ENCODE peak calls at places on chromosomes 12 and 14, in four cellular contexts. Q is stomach, F is lung, T is tibial artery. X is an unnamed sample.

GRCh38 chr12:21751517-21751916 is 23.0 kb downstream of the KCNJ8 start:
- DNase-seq in T (no peak), Q (no peak), F (no peak), X (no peak)

GRCh38 chr12:127787544-127787943 is 479.4 kb upstream of the TMEM132C start:
- DNase-seq in F (no peak), Q (no peak), T (no peak), X (no peak)

GRCh38 chr14:22268875-22269274 is 320.1 kb downstream of the DAD1 start:
- DNase-seq in F (no peak), Q (no peak), T (no peak), X (no peak)

GRCh38 chr12:67578976-67579661 is 69.4 kb upstream of the DYRK2 start:
- DNase-seq in Q (no peak), T (no peak), F (no peak), X (no peak)

GRCh38 chr14:71133296-71133695 is 226.0 kb downstream of the PCNX1 start:
- DNase-seq in Q (no peak), T (no peak), F (no peak), X (no peak)

GRCh38 chr12:121499929-121500793 is 80.7 kb downstream of the KDM2B start:
- DNase-seq in T (peak; percentile 75), Q (peak; percentile 84), F (peak; percentile 77), X (peak; percentile 80)

GRCh38 chr12:52246720-52247621 is 13.9 kb downstream of the KRT7 start:
- DNase-seq in F (no peak), T (no peak), Q (peak; percentile 41), X (peak; percentile 35)

GRCh38 chr14:102930138-102930752 is 7.8 kb downstream of the AMN start:
- DNase-seq in Q (no peak), F (no peak), T (no peak), X (peak; percentile 19)

GRCh38 chr12:87995581-87996178 is 33.5 kb downstream of the C12orf50 start:
- DNase-seq in Q (peak; percentile 54), T (peak; percentile 50), F (peak; percentile 51), X (peak; percentile 56)

GRCh38 chr12:65911321-65911720 is 87.0 kb downstream of the HMGA2 start:
- DNase-seq in Q (no peak), T (peak; percentile 26), F (no peak), X (no peak)

GRCh38 chr12:91813701-91814100 is 331.9 kb downstream of the BTG1 start:
- DNase-seq in F (no peak), Q (no peak), T (no peak), X (no peak)

GRCh38 chr12:25958254-25959068 is at the start of gene RASSF8:
- DNase-seq in T (peak; percentile 61), Q (peak; percentile 69), F (peak; percentile 62), X (peak; percentile 82)

GRCh38 chr12:109741286-109741969 is 27.8 kb downstream of the FAM222A start:
- DNase-seq in Q (peak; percentile 17), T (peak; percentile 11), F (no peak), X (peak; percentile 42)

GRCh38 chr12:93484315-93484981 is 17.1 kb downstream of the MRPL42 start:
- DNase-seq in T (no peak), Q (no peak), F (no peak), X (no peak)

GRCh38 chr12:113768850-113769249 is 197.3 kb downstream of the RBM19 start:
- DNase-seq in F (no peak), Q (no peak), T (no peak), X (no peak)

GRCh38 chr14:94738097-94738496 is 31.8 kb downstream of the GSC start:
- DNase-seq in Q (no peak), F (no peak), T (no peak), X (no peak)

GRCh38 chr12:10673660-10674384 is at the start of gene STYK1:
- DNase-seq in T (peak; percentile 27), Q (peak; percentile 85), F (peak; percentile 67), X (peak; percentile 42)

GRCh38 chr14:52190532-52190931 is 77.0 kb upstream of the PTGDR start:
- DNase-seq in Q (no peak), T (no peak), F (no peak), X (no peak)

GRCh38 chr12:71415336-71416231 is 24.0 kb upstream of the LGR5 start:
- DNase-seq in Q (no peak), F (no peak), T (no peak), X (no peak)

GRCh38 chr14:42965512-42965911 is 1358.8 kb downstream of the LRFN5 start:
- DNase-seq in F (no peak), T (no peak), Q (no peak), X (no peak)

GRCh38 chr12:122028165-122028591 is 6.5 kb downstream of the BCL7A start:
- DNase-seq in F (no peak), Q (no peak), T (no peak), X (no peak)

GRCh38 chr12:100266163-100266801 is 597 bp downstream of the DEPDC4 start:
- DNase-seq in T (no peak), F (no peak), Q (no peak), X (no peak)

GRCh38 chr14:106044949-106045596 is 518.7 kb downstream of the TMEM121 start:
- DNase-seq in T (peak; percentile 25), F (no peak), Q (peak; percentile 60), X (peak; percentile 63)

GRCh38 chr12:14219156-14219555 is 146.3 kb upstream of the ATF7IP start:
- DNase-seq in Q (no peak), F (no peak), T (no peak), X (no peak)

GRCh38 chr12:109130755-109131521 is 14.6 kb downstream of the ACACB start:
- DNase-seq in T (no peak), F (no peak), Q (peak; percentile 71), X (peak; percentile 94)

GRCh38 chr12:11840350-11840749 is 190.9 kb downstream of the ETV6 start:
- DNase-seq in T (no peak), Q (no peak), F (no peak), X (no peak)

GRCh38 chr14:23379331-23380196 is 2.7 kb downstream of the CMTM5 start:
- DNase-seq in Q (peak; percentile 88), T (no peak), F (peak; percentile 77), X (peak; percentile 82)

GRCh38 chr14:85576848-85577541 is 47.1 kb downstream of the FLRT2 start:
- DNase-seq in T (no peak), F (no peak), Q (no peak), X (no peak)

DNA sequence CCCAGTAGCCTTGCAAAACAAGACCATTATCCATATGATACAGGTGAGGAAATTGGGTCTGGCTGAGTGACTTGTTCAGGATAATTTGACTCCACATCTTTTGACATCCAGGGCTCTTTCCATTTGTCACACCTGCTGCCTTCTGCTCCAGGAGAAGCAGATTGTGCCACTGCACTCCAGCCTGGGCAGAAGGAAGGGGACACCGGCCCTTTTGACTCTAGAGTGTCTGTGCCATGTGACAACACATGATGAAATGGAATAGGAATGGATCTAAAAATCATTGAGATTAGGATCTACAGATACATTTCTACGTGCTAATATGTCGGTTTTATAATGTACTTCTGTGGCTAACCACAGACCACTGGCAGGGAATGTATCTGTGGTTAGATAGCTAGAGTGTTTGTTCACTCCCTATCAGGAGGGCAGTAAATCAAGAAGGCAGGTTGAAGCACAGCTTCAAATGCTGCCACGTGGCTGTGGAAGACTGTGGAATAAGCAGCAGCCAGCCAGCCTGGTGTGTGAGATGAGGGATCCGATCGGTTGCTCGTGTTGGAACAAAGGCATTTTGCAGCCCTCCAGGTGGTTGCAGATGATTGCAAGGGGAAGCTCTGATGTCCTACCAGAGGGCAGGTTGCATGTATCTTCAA is 28.4 kb downstream of the EML1 start:
- DNase-seq in T (no peak), Q (no peak), F (no peak), X (no peak)
- H3K4me3 ChIP-seq in T (no peak overlapping the region), Q (no peak overlapping the region), F (no peak overlapping the region), X (no peak overlapping the region)

GRCh38 chr14:56341766-56342418 is 223.7 kb downstream of the PELI2 start:
- DNase-seq in T (no peak), F (no peak), Q (no peak), X (no peak)

GRCh38 chr14:56338674-56339073 is 220.5 kb downstream of the PELI2 start:
- DNase-seq in F (no peak), Q (no peak), T (no peak), X (no peak)

GRCh38 chr14:56339855-56340701 is 221.9 kb downstream of the PELI2 start:
- DNase-seq in T (peak; percentile 85), F (peak; percentile 62), Q (peak; percentile 66), X (peak; percentile 63)

GRCh38 chr14:56342419-56342901 is 224.2 kb downstream of the PELI2 start:
- DNase-seq in T (no peak), Q (no peak), F (no peak), X (no peak)

DNA sequence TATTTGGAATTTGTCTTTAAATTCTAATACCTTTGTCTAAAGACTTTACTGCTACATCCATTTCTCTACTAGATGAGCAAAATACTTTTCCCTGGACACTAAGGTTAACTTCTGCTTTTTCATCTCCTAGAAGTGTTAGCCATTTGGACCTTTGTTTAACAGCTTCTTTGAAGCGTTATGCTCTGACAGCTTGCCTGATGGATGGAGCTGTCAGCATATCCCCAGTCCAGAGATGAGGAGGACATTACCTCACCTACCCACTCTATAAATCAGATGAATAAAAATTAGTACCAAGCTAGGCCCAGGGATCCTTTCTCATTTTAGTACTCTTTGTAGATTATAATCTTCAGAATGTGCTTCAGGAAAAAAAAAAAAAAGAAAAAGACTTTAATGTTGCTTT is 222.7 kb downstream of the PELI2 start:
- DNase-seq in Q (no peak), T (no peak), F (no peak), X (no peak)
- H3K4me1 ChIP-seq in Q (peaks cover 30% of the 10 kb centered on the region), T (peaks cover 49% of the 10 kb centered on the region), F (peaks cover 2% of the 10 kb centered on the region), X (peaks cover 6% of the 10 kb centered on the region)

GRCh38 chr14:99230271-99231141 is 41.5 kb downstream of the BCL11B start:
- DNase-seq in F (no peak), Q (no peak), T (no peak), X (no peak)

GRCh38 chr14:99232406-99233214 is 39.4 kb downstream of the BCL11B start:
- DNase-seq in F (no peak), T (no peak), Q (no peak), X (no peak)

GRCh38 chr14:99231850-99232401 is 40.1 kb downstream of the BCL11B start:
- DNase-seq in Q (no peak), F (no peak), T (no peak), X (no peak)

GRCh38 chr14:99229654-99230215 is 42.3 kb downstream of the BCL11B start:
- DNase-seq in Q (no peak), F (no peak), T (no peak), X (no peak)

DNA sequence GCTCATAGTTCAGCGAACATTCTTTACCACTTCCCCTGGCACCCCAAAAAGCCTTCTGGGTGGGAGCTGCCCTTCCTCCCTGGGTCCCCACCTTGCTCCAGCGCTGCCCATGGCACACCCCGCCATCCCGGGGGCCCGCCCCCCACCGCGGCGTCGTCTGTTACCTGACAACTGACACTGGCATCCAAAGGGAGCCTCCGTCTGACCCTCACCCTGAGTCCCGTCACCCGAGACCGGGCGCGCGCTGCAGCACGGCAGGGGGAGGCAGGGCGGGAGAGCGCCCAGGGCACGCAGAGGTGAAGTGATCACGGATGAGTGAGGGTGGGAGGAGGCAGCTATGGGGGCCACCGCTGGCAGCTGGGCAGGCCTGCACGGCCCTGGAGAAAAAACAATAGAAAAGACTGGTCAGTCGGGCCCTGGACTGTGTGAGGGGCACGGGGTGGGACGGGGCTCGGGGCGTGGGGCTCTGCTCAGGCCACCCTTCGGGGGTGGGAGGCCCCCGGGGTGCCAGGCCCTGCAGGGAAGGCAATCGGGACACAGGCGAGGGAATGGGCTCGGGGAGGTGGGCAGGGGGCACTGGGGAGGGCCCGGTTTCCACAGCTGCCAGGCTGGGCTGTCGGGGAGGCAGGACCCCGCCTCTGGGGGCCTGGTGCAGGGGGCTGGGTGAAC is 40.7 kb downstream of the BCL11B start:
- DNase-seq in T (no peak), F (no peak), Q (no peak), X (no peak)
- H3K27ac ChIP-seq in T (no peak overlapping the region), F (no peak overlapping the region), Q (peak overlapping the region; percentile 33), X (no peak overlapping the region)

GRCh38 chr14:24481622-24482324 is 26.3 kb downstream of the CMA1 start:
- DNase-seq in F (peak; percentile 37), Q (peak; percentile 27), T (no peak), X (peak; percentile 59)
- H3K4me3 ChIP-seq in F (no peak overlapping the region), Q (no peak overlapping the region), T (no peak overlapping the region), X (no peak overlapping the region)